ENCODE peak calls at places on chromosomes 13 and 19, in five cellular contexts. One of them, this sample, is unnamed.

GRCh38 chr13:40149611-40150283 is 494.3 kb downstream of the COG6 start:
- DNase-seq in breast epithelium: no peak
- DNase-seq in body of pancreas: peak; percentile 33
- DNase-seq in prostate gland: peak; percentile 19
- DNase-seq in sigmoid colon: peak; percentile 79
- DNase-seq in this sample: no peak

GRCh38 chr19:1914826-1915341 is 9.7 kb downstream of the ADAT3 start:
- DNase-seq in body of pancreas: no peak
- DNase-seq in sigmoid colon: no peak
- DNase-seq in breast epithelium: no peak
- DNase-seq in prostate gland: no peak
- DNase-seq in this sample: no peak

GRCh38 chr19:13764821-13765394 is 586 bp downstream of the MRI1 start:
- DNase-seq in breast epithelium: no peak
- DNase-seq in prostate gland: no peak
- DNase-seq in sigmoid colon: no peak
- DNase-seq in body of pancreas: peak; percentile 35
- DNase-seq in this sample: peak; percentile 89

GRCh38 chr19:47107201-47107952 is 6.2 kb downstream of the ZC3H4 start:
- DNase-seq in breast epithelium: no peak
- DNase-seq in body of pancreas: peak; percentile 71
- DNase-seq in prostate gland: no peak
- DNase-seq in sigmoid colon: no peak
- DNase-seq in this sample: no peak

GRCh38 chr13:21717817-21718216 is 46.9 kb downstream of the FGF9 start:
- DNase-seq in body of pancreas: no peak
- DNase-seq in sigmoid colon: no peak
- DNase-seq in breast epithelium: peak; percentile 30
- DNase-seq in prostate gland: no peak
- DNase-seq in this sample: no peak

GRCh38 chr13:99053636-99054233 is 75.9 kb upstream of the DOCK9 start:
- DNase-seq in breast epithelium: no peak
- DNase-seq in prostate gland: no peak
- DNase-seq in body of pancreas: no peak
- DNase-seq in sigmoid colon: no peak
- DNase-seq in this sample: no peak

GRCh38 chr13:79307433-79307861 is 98.6 kb downstream of the RBM26 start:
- DNase-seq in sigmoid colon: no peak
- DNase-seq in body of pancreas: no peak
- DNase-seq in prostate gland: no peak
- DNase-seq in breast epithelium: no peak
- DNase-seq in this sample: no peak

GRCh38 chr19:23762884-23763711 is 4.4 kb upstream of the ZNF681 start:
- DNase-seq in prostate gland: peak; percentile 89
- DNase-seq in sigmoid colon: peak; percentile 83
- DNase-seq in body of pancreas: peak; percentile 88
- DNase-seq in breast epithelium: peak; percentile 89
- DNase-seq in this sample: peak; percentile 75

DNA sequence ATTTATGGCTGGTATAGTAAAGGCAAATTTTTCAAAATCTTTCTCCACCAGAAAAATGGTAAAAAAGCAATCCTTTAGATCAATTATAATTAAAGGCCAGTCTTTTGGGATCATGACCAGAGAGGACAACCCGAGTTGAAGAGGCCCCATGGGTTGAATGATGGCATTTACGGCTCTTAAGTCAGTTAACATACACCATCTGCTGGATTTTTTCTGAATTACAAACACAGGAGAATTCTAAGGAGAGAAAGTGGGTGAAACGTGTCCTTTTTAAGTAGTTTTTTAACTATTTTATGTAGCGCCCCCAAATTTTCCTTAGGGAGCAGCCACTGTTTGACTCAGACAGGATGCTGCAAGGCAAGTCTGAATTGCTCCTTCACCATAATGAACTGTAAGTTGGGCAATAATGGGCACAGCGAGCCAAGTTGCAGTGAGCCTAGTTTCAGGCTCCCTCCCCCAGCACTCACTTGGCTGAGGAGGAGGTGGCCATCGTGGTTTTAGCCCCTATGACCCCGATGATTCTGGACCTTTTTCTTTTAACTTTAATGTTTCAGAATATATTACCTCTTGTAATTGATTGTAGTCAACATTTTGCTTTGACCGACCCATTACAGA is 13.6 kb upstream of the ZNF611 start:
- DNase-seq in breast epithelium: no peak
- DNase-seq in sigmoid colon: no peak
- DNase-seq in body of pancreas: no peak
- DNase-seq in prostate gland: peak; percentile 22
- DNase-seq in this sample: no peak
- TF ChIP-seq CTCF in breast epithelium: peak; percentile 42
- TF ChIP-seq CTCF in sigmoid colon: peak; percentile 39
- TF ChIP-seq CTCF in body of pancreas: peak; percentile 55
- TF ChIP-seq CTCF in prostate gland: peak; percentile 24
- TF ChIP-seq CTCF in this sample: no peak

GRCh38 chr19:32404213-32404938 is 1.2 kb upstream of the DPY19L3 start:
- DNase-seq in prostate gland: no peak
- DNase-seq in body of pancreas: no peak
- DNase-seq in sigmoid colon: no peak
- DNase-seq in breast epithelium: no peak
- DNase-seq in this sample: no peak

GRCh38 chr19:32407004-32407992 is 1.7 kb downstream of the DPY19L3 start:
- DNase-seq in breast epithelium: no peak
- DNase-seq in body of pancreas: peak; percentile 80
- DNase-seq in sigmoid colon: peak; percentile 74
- DNase-seq in prostate gland: peak; percentile 58
- DNase-seq in this sample: no peak

GRCh38 chr19:32405431-32406160 is at the start of gene DPY19L3:
- DNase-seq in prostate gland: peak; percentile 95
- DNase-seq in breast epithelium: peak; percentile 94
- DNase-seq in sigmoid colon: peak; percentile 98
- DNase-seq in body of pancreas: peak; percentile 96
- DNase-seq in this sample: peak; percentile 95

GRCh38 chr19:32404939-32405430 is 585 bp upstream of the DPY19L3 start:
- DNase-seq in prostate gland: peak; percentile 36
- DNase-seq in breast epithelium: peak; percentile 46
- DNase-seq in body of pancreas: peak; percentile 67
- DNase-seq in sigmoid colon: peak; percentile 80
- DNase-seq in this sample: peak; percentile 90

DNA sequence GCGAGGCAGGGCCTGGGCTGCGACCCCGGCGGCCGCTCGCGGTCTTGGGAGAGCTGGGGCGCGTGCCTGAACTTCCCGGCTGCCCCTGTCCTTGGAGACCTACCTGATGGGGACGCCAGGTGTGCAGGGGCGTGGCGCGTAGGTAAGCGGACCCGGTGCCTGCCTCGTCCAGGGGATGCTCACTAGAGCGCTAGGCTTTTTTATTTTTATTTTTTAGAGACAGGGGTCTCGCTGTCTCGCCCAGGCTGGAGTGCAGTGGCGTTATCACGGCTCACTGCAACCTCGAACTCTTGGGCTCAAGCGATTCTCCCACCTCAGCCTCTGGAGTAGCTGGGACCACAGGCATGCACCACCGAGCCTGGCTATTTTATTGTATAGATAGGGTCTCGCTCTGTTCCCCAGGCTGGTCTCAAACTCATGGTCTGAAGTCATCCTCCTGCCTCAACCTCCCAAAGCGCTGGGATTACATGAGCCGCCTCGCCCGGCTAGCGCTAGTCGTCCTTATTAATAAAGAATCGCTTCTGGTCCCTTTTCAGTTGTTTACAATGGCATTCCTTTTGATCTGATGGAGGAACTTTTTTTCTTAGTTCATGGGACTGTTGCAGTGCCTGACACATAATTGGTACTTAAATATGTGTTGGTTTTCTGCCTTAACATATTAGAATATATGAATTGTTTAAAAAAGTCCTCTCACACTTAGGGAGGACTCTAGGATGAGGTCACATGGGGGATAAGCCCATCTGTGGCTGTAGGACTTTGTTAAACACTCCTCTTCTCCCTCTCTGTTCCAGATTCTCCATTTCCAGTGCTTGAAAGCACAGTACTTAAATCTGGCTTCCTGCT is 812 bp downstream of the DPY19L3 start:
- DNase-seq in breast epithelium: no peak
- DNase-seq in body of pancreas: no peak
- DNase-seq in prostate gland: peak; percentile 55
- DNase-seq in sigmoid colon: no peak
- DNase-seq in this sample: no peak
- TF ChIP-seq POLR2A in breast epithelium: no peak
- TF ChIP-seq POLR2A in body of pancreas: peak; percentile 35
- TF ChIP-seq POLR2A in prostate gland: no peak
- TF ChIP-seq POLR2A in sigmoid colon: no peak
- TF ChIP-seq POLR2A in this sample: no peak

GRCh38 chr19:34555447-34555846 is 73.9 kb downstream of the WTIP start:
- DNase-seq in body of pancreas: no peak
- DNase-seq in prostate gland: no peak
- DNase-seq in sigmoid colon: no peak
- DNase-seq in breast epithelium: no peak
- DNase-seq in this sample: no peak
- TF ChIP-seq CTCF in body of pancreas: peak; percentile 38
- TF ChIP-seq CTCF in prostate gland: no peak
- TF ChIP-seq CTCF in sigmoid colon: no peak
- TF ChIP-seq CTCF in breast epithelium: no peak
- TF ChIP-seq CTCF in this sample: no peak

DNA sequence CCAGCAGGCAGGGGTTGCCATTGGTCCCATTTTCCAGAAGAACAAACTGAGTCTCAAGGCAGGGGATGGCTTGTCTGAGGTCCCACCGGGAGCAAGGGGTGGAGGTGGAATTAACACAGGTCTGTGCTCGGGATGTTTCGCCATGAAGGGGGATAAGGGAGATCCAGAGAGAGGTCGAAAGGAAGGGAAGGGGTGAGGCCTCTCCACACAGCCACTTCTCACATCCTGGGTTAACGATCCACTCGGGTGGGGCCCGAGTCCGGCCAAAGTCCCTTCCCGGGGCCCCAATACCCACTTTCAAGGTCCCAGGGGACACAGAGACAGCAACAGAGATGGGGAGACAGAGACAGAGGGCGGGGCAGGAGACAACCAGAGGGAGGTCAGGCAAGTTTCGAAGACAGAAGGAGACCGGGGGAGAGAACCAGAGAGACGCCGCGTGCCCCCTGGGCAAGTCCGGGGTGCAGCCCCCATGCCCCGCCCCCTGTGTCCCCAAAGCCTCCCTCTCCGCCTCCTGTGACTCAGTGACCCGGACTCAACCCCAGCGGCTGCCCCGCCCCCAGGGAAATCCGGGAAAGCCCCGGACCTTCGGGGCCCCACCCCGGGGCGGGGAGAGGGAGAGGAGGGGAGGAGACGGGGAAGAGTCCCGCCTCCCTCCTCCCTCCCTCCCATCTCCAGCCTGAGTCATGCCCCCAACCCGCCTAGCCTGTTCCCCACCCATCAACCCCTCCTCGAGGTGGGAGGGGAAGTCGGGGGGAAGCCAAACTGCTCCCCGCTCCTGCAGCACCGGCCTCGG is 1.4 kb upstream of the BCL3 start:
- DNase-seq in sigmoid colon: peak; percentile 98
- DNase-seq in body of pancreas: peak; percentile 94
- DNase-seq in prostate gland: peak; percentile 96
- DNase-seq in breast epithelium: peak; percentile 96
- DNase-seq in this sample: peak; percentile 94
- TF ChIP-seq POLR2A in sigmoid colon: peak; percentile 58
- TF ChIP-seq POLR2A in body of pancreas: no peak
- TF ChIP-seq POLR2A in prostate gland: peak; percentile 62
- TF ChIP-seq POLR2A in breast epithelium: peak; percentile 15
- TF ChIP-seq POLR2A in this sample: no peak

DNA sequence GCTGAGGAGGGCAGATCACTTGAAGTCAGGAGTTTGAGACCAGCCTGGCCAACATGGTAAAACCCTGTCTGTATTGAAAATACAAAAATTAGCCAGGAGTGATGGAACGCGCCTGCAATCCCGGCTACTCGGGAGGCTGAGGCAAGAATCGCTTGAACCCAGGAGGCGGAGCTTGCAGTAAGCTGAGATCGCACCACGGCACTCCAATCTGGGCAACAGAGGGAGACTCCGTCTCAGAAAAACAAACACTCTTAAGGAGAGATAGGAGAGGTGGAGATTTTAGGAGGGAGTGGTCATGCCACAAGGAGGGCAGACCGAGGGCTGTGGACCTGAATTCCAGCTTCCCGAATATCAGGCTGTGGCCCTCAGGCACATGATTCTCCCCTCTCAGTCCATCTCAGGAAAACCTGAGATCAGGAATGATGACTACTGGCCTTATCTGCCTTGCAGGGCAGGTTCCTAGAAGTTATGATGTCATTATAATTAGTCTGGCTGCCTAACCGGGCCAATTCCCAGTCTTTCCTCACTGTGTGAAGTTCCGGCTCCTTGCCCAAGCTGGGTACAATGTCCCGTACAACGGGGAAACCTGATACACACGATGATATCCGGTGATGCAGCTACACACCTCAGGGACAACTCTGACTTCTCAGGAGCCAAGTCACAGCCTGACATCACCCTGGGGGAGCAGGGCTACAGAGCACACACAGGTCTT is 2.5 kb downstream of the SLC35E1 start:
- DNase-seq in sigmoid colon: no peak
- DNase-seq in prostate gland: peak; percentile 23
- DNase-seq in body of pancreas: peak; percentile 79
- DNase-seq in breast epithelium: no peak
- DNase-seq in this sample: no peak
- TF ChIP-seq CTCF in sigmoid colon: no peak
- TF ChIP-seq CTCF in prostate gland: no peak
- TF ChIP-seq CTCF in body of pancreas: no peak
- TF ChIP-seq CTCF in breast epithelium: no peak
- TF ChIP-seq CTCF in this sample: no peak